ENCODE peak calls at places on chromosomes 3 and 15, in eight cellular contexts. L, I, D, P, G, Q, H and Y are unnamed samples.

GRCh38 chr15:82951472-82952155 is 906 bp downstream of the HOMER2 start:
- DNase-seq in G (no peak), L (no peak), Q (peak; percentile 49), I (peak; percentile 12), P (no peak), H (no peak), D (no peak), Y (no peak)

GRCh38 chr15:78263351-78263781 is 996 bp upstream of the DNAJA4 start:
- DNase-seq in Q (peak; percentile 50), L (no peak), H (no peak), D (no peak), P (no peak), G (no peak), I (no peak), Y (no peak)

GRCh38 chr3:151923901-151924300 is 50.5 kb downstream of the SUCNR1 start:
- DNase-seq in P (no peak), H (no peak), G (no peak), L (no peak), D (no peak), Q (no peak), I (no peak), Y (no peak)

GRCh38 chr3:104887069-104887468 is 479.6 kb upstream of the ALCAM start:
- DNase-seq in G (no peak), Q (no peak), D (no peak), I (no peak), H (no peak), P (no peak), L (no peak), Y (no peak)

GRCh38 chr15:66147440-66147839 is 106.1 kb downstream of the MEGF11 start:
- DNase-seq in I (no peak), Q (no peak), G (no peak), H (no peak), L (no peak), P (no peak), D (no peak), Y (no peak)

GRCh38 chr15:75172168-75172841 is 29.4 kb upstream of the C15orf39 start:
- DNase-seq in G (no peak), Q (no peak), H (no peak), I (no peak), D (no peak), L (no peak), P (no peak), Y (no peak)

GRCh38 chr15:95975212-95975611 is 355.3 kb upstream of the NR2F2 start:
- DNase-seq in L (no peak), I (no peak), G (no peak), H (no peak), D (no peak), Q (peak; percentile 31), P (no peak), Y (no peak)

GRCh38 chr3:42653560-42654330 is at the start of gene ZBTB47:
- DNase-seq in H (no peak), G (peak; percentile 87), Q (peak; percentile 53), L (no peak), I (peak; percentile 52), D (no peak), P (no peak), Y (no peak)

GRCh38 chr3:38468811-38469210 is 15.1 kb downstream of the ACVR2B start:
- DNase-seq in P (no peak), H (no peak), I (no peak), Q (no peak), L (no peak), D (no peak), G (no peak), Y (no peak)

GRCh38 chr3:47365213-47366153 is 15.3 kb upstream of the PTPN23 start:
- DNase-seq in I (no peak), L (peak; percentile 3), G (peak; percentile 66), Q (no peak), P (no peak), D (no peak), H (no peak), Y (no peak)

GRCh38 chr3:169818330-169818729 is 5.6 kb upstream of the LRRC34 start:
- DNase-seq in L (no peak), I (no peak), Q (no peak), P (no peak), D (no peak), G (no peak), H (no peak), Y (no peak)

GRCh38 chr3:157394361-157394760 is 42.3 kb upstream of the PTX3 start:
- DNase-seq in Q (no peak), D (no peak), I (no peak), P (no peak), H (no peak), L (no peak), G (no peak), Y (no peak)

GRCh38 chr3:12186046-12186445 is 27.3 kb upstream of the TIMP4 start:
- DNase-seq in G (no peak), Q (no peak), I (no peak), P (no peak), D (no peak), H (no peak), L (no peak), Y (no peak)
- TF ChIP-seq CTCF in G (no peak), Q (no peak), I (no peak), P (no peak), D (no peak), H (no peak), L (no peak), Y (no peak)

DNA sequence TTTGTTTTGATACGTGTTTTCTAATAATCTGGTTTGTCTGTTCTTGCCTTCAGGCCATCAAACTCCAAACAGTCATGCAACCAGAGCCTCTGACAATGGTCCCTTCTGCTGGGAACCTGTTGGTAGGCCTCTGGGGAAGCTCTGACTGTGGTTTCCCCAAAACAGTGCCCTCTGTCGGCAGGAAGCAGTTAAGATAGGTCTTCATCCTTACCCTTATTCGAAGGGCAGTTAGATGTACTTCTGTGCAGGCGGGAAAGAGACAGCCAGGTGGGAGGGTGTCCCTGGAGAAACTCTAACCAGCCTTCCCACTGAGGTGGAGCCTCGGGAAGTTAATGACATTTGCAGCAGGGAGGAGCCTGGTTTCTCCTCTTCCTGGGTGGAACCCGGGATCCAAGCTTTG is 81.6 kb upstream of the CHMP2B start:
- DNase-seq in L (no peak), P (no peak), D (peak; percentile 67), Q (peak; percentile 10), H (no peak), I (peak; percentile 80), G (no peak), Y (no peak)
- TF ChIP-seq CTCF in L (peak; percentile 0), P (peak; percentile 39), D (peak; percentile 72), Q (no peak), H (no peak), I (peak; percentile 79), G (no peak), Y (peak; percentile 51)

GRCh38 chr3:81352867-81353266 is 408.6 kb downstream of the GBE1 start:
- DNase-seq in D (peak; percentile 39), I (peak; percentile 64), H (no peak), Q (no peak), G (no peak), P (no peak), L (peak; percentile 33), Y (peak; percentile 33)
- TF ChIP-seq CTCF in D (peak; percentile 62), I (peak; percentile 67), H (no peak), Q (peak; percentile 21), G (no peak), P (peak; percentile 8), L (peak; percentile 19), Y (peak; percentile 54)

GRCh38 chr3:160643994-160644393 is 33.0 kb upstream of the ARL14 start:
- DNase-seq in I (peak; percentile 52), D (no peak), H (no peak), L (no peak), P (no peak), G (no peak), Q (no peak), Y (no peak)
- TF ChIP-seq CTCF in I (peak; percentile 50), D (peak; percentile 24), H (no peak), L (no peak), P (no peak), G (no peak), Q (no peak), Y (no peak)

GRCh38 chr15:47988564-47988963 is 132.2 kb upstream of the SLC24A5 start:
- DNase-seq in P (no peak), Q (no peak), G (no peak), L (no peak), H (no peak), D (no peak), I (peak; percentile 7), Y (no peak)
- TF ChIP-seq CTCF in P (no peak), Q (no peak), G (no peak), L (no peak), H (no peak), D (no peak), I (peak; percentile 61), Y (no peak)

GRCh38 chr15:32003558-32003957 is 26.8 kb upstream of the CHRNA7 start:
- DNase-seq in I (peak; percentile 16), L (no peak), H (no peak), D (no peak), P (no peak), G (no peak), Q (no peak), Y (no peak)
- TF ChIP-seq CTCF in I (peak; percentile 8), L (no peak), H (no peak), D (peak; percentile 9), P (no peak), G (no peak), Q (no peak), Y (no peak)

GRCh38 chr3:119463171-119464169 is at the start of gene TMEM39A:
- DNase-seq in G (peak; percentile 100), H (peak; percentile 99), Q (peak; percentile 97), L (peak; percentile 98), D (peak; percentile 99), P (peak; percentile 96), I (peak; percentile 100), Y (peak; percentile 64)
- TF ChIP-seq CTCF in G (no peak), H (no peak), Q (no peak), L (no peak), D (peak; percentile 4), P (no peak), I (no peak), Y (no peak)

GRCh38 chr3:167872941-167873340 is 137.4 kb downstream of the SERPINI1 start:
- DNase-seq in D (no peak), G (no peak), Q (no peak), I (no peak), L (no peak), H (no peak), P (no peak), Y (no peak)
- TF ChIP-seq CTCF in D (peak; percentile 33), G (no peak), Q (no peak), I (peak; percentile 23), L (no peak), H (no peak), P (no peak), Y (peak; percentile 36)

GRCh38 chr3:129473766-129474152 is 33.7 kb downstream of the IFT122 start:
- DNase-seq in P (no peak), G (no peak), I (no peak), Q (no peak), H (no peak), D (no peak), L (no peak), Y (no peak)
- TF ChIP-seq CTCF in P (no peak), G (no peak), I (no peak), Q (no peak), H (no peak), D (no peak), L (no peak), Y (no peak)